ENCODE peak calls at places on chromosome 2, in six cellular contexts. B is adrenal gland, V is heart left ventricle, G is sigmoid colon, U is prostate gland, J is K562. Z is an unnamed sample.

GRCh38 chr2:55106148-55106547 is 55.9 kb upstream of the RTN4 start:
- DNase-seq in B (no peak), V (no peak), G (no peak), U (no peak), J (no peak), Z (no peak)

GRCh38 chr2:226623587-226624368 is 175.8 kb downstream of the IRS1 start:
- DNase-seq in B (no peak), V (no peak), G (no peak), U (no peak), J (no peak), Z (no peak)

GRCh38 chr2:69305712-69306611 is 81.1 kb downstream of the GFPT1 start:
- DNase-seq in B (no peak), V (peak; percentile 70), G (no peak), U (no peak), J (no peak), Z (no peak)

GRCh38 chr2:23286765-23287155 is 98.2 kb upstream of the KLHL29 start:
- DNase-seq in B (peak; percentile 60), V (no peak), G (peak; percentile 86), U (no peak), J (no peak), Z (peak; percentile 55)

GRCh38 chr2:20351555-20352229 is 1.0 kb upstream of the PUM2 start:
- DNase-seq in B (no peak), V (no peak), G (no peak), U (peak; percentile 68), J (no peak), Z (no peak)

GRCh38 chr2:147636888-147637270 is 207.9 kb upstream of the ACVR2A start:
- DNase-seq in B (no peak), V (no peak), G (no peak), U (no peak), J (no peak), Z (no peak)

GRCh38 chr2:23541453-23542334 is 156.7 kb downstream of the KLHL29 start:
- DNase-seq in B (peak; percentile 82), V (no peak), G (peak; percentile 85), U (no peak), J (no peak), Z (peak; percentile 40)

GRCh38 chr2:206349375-206349774 is 74.9 kb downstream of the ZDBF2 start:
- DNase-seq in B (no peak), V (no peak), G (no peak), U (no peak), J (no peak), Z (no peak)

GRCh38 chr2:195410272-195410671 is 246.8 kb upstream of the SLC39A10 start:
- DNase-seq in B (no peak), V (no peak), G (no peak), U (no peak), J (no peak), Z (no peak)

GRCh38 chr2:133844214-133844892 is 276.1 kb upstream of the NCKAP5 start:
- DNase-seq in B (peak; percentile 59), V (no peak), G (peak; percentile 76), U (peak; percentile 52), J (peak; percentile 68), Z (peak; percentile 21)

GRCh38 chr2:157971702-157972101 is 95.6 kb upstream of the ACVR1 start:
- DNase-seq in B (no peak), V (no peak), G (no peak), U (no peak), J (no peak), Z (no peak)

GRCh38 chr2:24825883-24826800 is 32.9 kb downstream of the CENPO start:
- DNase-seq in B (no peak), V (no peak), G (peak; percentile 57), U (no peak), J (no peak), Z (no peak)

GRCh38 chr2:225310745-225311144 is 88.8 kb upstream of the NYAP2 start:
- DNase-seq in B (no peak), V (no peak), G (no peak), U (no peak), J (no peak), Z (no peak)

GRCh38 chr2:172462393-172463381 is 35.3 kb downstream of the ITGA6 start:
- DNase-seq in B (no peak), V (no peak), G (no peak), U (no peak), J (no peak), Z (no peak)

GRCh38 chr2:11103984-11104793 is 51.1 kb upstream of the SLC66A3 start:
- DNase-seq in B (no peak), V (no peak), G (no peak), U (no peak), J (no peak), Z (no peak)

GRCh38 chr2:34353498-34354113 is 754.5 kb upstream of the FAM98A start:
- DNase-seq in B (no peak), V (no peak), G (no peak), U (no peak), J (no peak), Z (no peak)

GRCh38 chr2:53987336-53987921 is 16.6 kb upstream of the PSME4 start:
- DNase-seq in B (no peak), V (no peak), G (no peak), U (peak; percentile 12), J (no peak), Z (no peak)

GRCh38 chr2:233331536-233331935 is 22.8 kb upstream of the DGKD start:
- DNase-seq in B (peak; percentile 75), V (peak; percentile 69), G (peak; percentile 84), U (peak; percentile 24), J (no peak), Z (peak; percentile 48)

GRCh38 chr2:161417428-161418274 is 1.6 kb downstream of the TBR1 start:
- DNase-seq in B (no peak), V (no peak), G (no peak), U (no peak), J (no peak), Z (no peak)

GRCh38 chr2:42867093-42868065 is 75.0 kb upstream of the HAAO start:
- DNase-seq in B (no peak), V (no peak), G (no peak), U (peak; percentile 75), J (no peak), Z (no peak)

DNA sequence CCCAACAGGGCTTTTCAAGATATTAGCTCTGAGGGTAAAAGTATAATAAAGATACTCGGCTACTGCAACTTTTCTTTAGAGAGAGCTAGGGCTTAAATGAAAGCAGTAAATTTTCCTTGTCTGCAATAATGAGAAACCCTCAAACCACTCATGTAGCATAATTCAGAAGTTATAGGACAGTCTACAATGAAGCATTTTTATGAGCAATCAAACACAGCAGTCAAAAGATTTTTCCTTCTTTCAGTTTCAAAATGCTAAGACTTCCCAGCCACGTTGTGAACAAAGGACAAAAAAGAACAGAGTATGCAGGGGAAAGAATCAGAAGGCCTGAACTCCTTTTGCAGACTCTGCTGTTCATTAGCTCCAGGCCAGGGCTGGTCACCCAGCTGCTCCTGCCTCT is 35.3 kb upstream of the CDC42EP3 start:
- DNase-seq in B (no peak), V (no peak), G (no peak), U (no peak), J (no peak), Z (no peak)
- H3K4me3 ChIP-seq in B (no peak overlapping the region), V (no peak overlapping the region), G (no peak overlapping the region), U (no peak overlapping the region), J (no peak overlapping the region), Z (no peak overlapping the region)

GRCh38 chr2:127220807-127221527 is 868 bp upstream of the CYP27C1 start:
- DNase-seq in B (no peak), V (no peak), G (no peak), U (no peak), J (no peak), Z (no peak)
- TF ChIP-seq POLR2A in B (no peak), V (no peak), G (no peak), U (peak; percentile 20), J (no peak), Z (no peak)

GRCh38 chr2:241616168-241617125 is 20.5 kb downstream of the THAP4 start:
- DNase-seq in B (no peak), V (no peak), G (no peak), U (no peak), J (no peak), Z (no peak)
- TF ChIP-seq CTCF in B (no peak), V (no peak), G (no peak), U (no peak), J (no peak), Z (no peak)

DNA sequence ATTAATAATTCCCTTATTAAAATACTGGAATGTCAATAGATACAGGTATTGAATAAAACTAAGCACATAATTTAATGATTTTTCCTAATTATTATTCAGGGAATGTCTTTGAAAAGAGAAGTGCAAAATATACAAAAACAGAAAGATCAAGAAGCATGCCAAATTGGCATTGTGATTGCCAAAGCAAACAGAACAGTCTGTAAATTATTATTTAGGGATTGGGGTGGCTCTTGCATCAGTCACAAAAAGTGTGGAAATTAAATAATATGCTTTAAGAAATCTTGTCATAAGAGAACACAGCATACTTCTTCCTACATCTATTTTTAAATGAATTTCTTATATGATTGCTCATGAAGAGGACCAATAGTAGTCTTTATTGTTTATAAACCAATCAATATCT is 1211.9 kb downstream of the DPP10 start:
- DNase-seq in B (no peak), V (no peak), G (no peak), U (no peak), J (no peak), Z (no peak)
- H3K4me3 ChIP-seq in B (no peak overlapping the region), V (no peak overlapping the region), G (no peak overlapping the region), U (no peak overlapping the region), J (no peak overlapping the region), Z (no peak overlapping the region)

DNA sequence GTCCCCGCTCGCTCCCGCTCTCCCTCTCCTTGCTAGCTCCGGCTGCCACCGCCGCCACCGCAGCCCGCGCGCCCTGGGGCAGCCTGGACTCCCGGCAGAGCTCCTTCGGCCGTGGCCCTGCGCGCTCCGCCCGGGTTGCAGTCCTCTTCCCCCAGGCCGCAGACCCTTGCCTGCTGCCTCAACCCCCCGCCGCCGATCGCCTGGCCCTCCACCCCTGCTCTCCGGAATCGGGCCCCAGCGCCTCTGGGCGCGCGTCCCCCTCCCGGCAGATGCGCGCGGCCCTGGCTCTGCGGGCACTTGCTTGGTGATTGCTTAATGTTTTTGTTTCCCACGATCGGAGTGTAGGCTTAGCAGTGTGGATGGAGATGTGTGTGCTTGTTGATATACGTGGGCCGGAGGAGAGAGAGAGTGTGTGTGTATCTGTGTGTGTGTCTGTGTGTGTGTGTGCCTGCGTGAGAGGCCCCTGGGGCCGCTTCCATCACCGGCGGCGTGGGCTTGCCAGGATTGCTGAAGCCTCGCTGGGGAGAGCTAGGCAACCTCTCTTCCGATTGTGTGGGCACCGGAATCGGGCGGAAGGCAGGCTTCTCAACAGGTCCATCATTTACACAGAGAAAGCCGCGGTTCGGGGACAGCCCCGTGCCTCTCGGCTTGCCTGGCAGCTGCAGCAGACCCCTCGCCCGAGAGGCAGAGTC is 877 bp downstream of the INHBB start:
- DNase-seq in B (no peak), V (peak; percentile 56), G (no peak), U (peak; percentile 24), J (no peak), Z (no peak)
- TF ChIP-seq POLR2A in B (no peak), V (no peak), G (no peak), U (no peak), J (no peak), Z (no peak)

DNA sequence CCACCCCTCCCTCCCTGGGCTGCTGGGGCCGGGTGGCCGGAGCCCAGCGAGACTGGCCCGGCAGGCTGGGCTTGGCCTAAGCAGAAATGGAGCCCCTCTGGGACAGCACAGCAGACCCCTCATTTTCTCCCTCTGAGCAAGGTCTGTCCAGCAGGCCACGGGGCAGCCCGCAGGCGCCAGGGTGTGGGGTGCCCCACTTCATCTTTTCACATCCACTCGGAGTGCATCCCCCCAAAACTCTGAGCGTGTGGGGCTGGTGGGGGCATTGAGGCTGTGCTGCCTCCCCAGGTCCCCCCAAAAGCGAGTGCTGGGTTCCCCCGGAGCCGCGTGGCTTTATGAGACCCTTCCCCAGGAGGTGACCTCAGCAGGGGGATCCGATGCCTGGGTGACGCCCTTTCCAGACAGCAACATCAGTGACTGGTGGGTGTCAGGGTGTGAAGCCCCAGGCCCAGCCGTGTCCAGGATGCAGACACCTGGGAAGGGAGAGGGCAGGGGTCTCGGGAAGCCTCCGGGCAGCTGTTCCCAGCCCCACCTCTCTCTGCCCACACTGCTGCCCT is 36.7 kb upstream of the GPC1 start:
- DNase-seq in B (no peak), V (no peak), G (peak; percentile 52), U (no peak), J (no peak), Z (no peak)
- TF ChIP-seq CTCF in B (no peak), V (no peak), G (no peak), U (no peak), J (no peak), Z (no peak)